ENCODE peak calls at places on chromosomes 5 and 9, in ten cellular contexts. V is stimulated activated CD4-positive, alpha-beta T cell treated with anti-CD3 and anti-CD28 coated beads, Interleukin-12 subunit alpha, Interleukin-12 subunit beta, amount 100 ng/mL, for 48 hours; Q is DMS153; B is ovary; P is CD8-positive, alpha-beta T cell; J is foreskin fibroblast; U is HT-29; Y is ascending aorta; K is lower leg skin; A is HT1080. C is an unnamed sample.

GRCh38 chr9:86958203-86958602 is 10.9 kb upstream of the GAS1 start:
- DNase-seq in V (no peak), Q (no peak), B (no peak), P (no peak), J (no peak), U (no peak), Y (no peak), K (no peak), A (no peak), C (no peak)

GRCh38 chr5:92676120-92676838 is 904.7 kb downstream of the NR2F1-AS1 start:
- DNase-seq in V (no peak), Q (no peak), B (no peak), P (no peak), J (no peak), U (no peak), Y (no peak), K (no peak), A (no peak), C (no peak)

GRCh38 chr5:44997506-44997905 is 188.8 kb downstream of the MRPS30 start:
- DNase-seq in V (no peak), Q (no peak), B (no peak), P (no peak), J (no peak), U (no peak), Y (no peak), K (no peak), A (peak; percentile 55), C (no peak)

GRCh38 chr5:127833999-127834953 is 131.1 kb downstream of the CCDC192 start:
- DNase-seq in V (no peak), Q (no peak), B (no peak), P (no peak), J (peak; percentile 35), U (peak; percentile 73), Y (no peak), K (no peak), A (no peak), C (peak; percentile 30)

GRCh38 chr5:107925195-107925594 is 254.5 kb upstream of the EFNA5 start:
- DNase-seq in V (no peak), Q (no peak), B (no peak), P (no peak), J (no peak), U (no peak), Y (no peak), K (no peak), A (no peak), C (no peak)

GRCh38 chr9:123568691-123569342 is 212.8 kb downstream of the CRB2 start:
- DNase-seq in V (no peak), Q (no peak), B (no peak), P (no peak), J (peak; percentile 36), U (no peak), Y (no peak), K (peak; percentile 16), A (no peak), C (peak; percentile 60)

GRCh38 chr9:32716439-32716838 is 66.9 kb upstream of the TMEM215 start:
- DNase-seq in V (no peak), Q (no peak), B (no peak), P (no peak), J (no peak), U (no peak), Y (no peak), K (no peak), A (no peak), C (no peak)

GRCh38 chr5:37477426-37477825 is 98.3 kb downstream of the WDR70 start:
- DNase-seq in V (no peak), Q (no peak), B (no peak), P (no peak), J (no peak), U (no peak), Y (no peak), K (no peak), A (no peak), C (no peak)

GRCh38 chr9:130845254-130845653 is 10.2 kb downstream of the ABL1 start:
- DNase-seq in V (no peak), Q (no peak), B (no peak), P (no peak), J (no peak), U (no peak), Y (no peak), K (no peak), A (no peak), C (no peak)

GRCh38 chr5:172370648-172371248 is 83.6 kb downstream of the SH3PXD2B start:
- DNase-seq in V (peak; percentile 56), Q (no peak), B (no peak), P (no peak), J (peak; percentile 44), U (peak; percentile 77), Y (no peak), K (no peak), A (peak; percentile 47), C (peak; percentile 39)

GRCh38 chr5:65262590-65263189 is 219.0 kb downstream of the ADAMTS6 start:
- DNase-seq in V (no peak), Q (no peak), B (no peak), P (no peak), J (peak; percentile 82), U (no peak), Y (no peak), K (no peak), A (peak; percentile 32), C (peak; percentile 91)

GRCh38 chr5:176817864-176818377 is 7.6 kb downstream of the UNC5A start:
- DNase-seq in V (no peak), Q (no peak), B (no peak), P (no peak), J (no peak), U (peak; percentile 27), Y (no peak), K (no peak), A (no peak), C (no peak)

GRCh38 chr5:35308391-35308790 is 78.1 kb upstream of the PRLR start:
- DNase-seq in V (no peak), Q (no peak), B (no peak), P (no peak), J (no peak), U (no peak), Y (no peak), K (no peak), A (peak; percentile 6), C (no peak)

GRCh38 chr9:37339945-37340344 is 82.6 kb upstream of the GRHPR start:
- DNase-seq in V (no peak), Q (no peak), B (no peak), P (no peak), J (no peak), U (no peak), Y (no peak), K (no peak), A (no peak), C (no peak)

GRCh38 chr5:159759791-159760300 is 156.4 kb upstream of the ADRA1B start:
- DNase-seq in V (no peak), Q (no peak), B (no peak), P (no peak), J (peak; percentile 17), U (no peak), Y (no peak), K (no peak), A (no peak), C (no peak)

GRCh38 chr9:77802512-77803293 is 154.6 kb upstream of the GNA14 start:
- DNase-seq in V (no peak), Q (peak; percentile 90), B (no peak), P (no peak), J (no peak), U (no peak), Y (no peak), K (no peak), A (no peak), C (no peak)

GRCh38 chr5:104170906-104171305 is 608.3 kb upstream of the NUDT12 start:
- DNase-seq in V (no peak), Q (no peak), B (no peak), P (no peak), J (no peak), U (no peak), Y (no peak), K (no peak), A (peak; percentile 7), C (peak; percentile 35)

GRCh38 chr5:98777295-98777694 is 3.8 kb downstream of the RGMB start:
- DNase-seq in V (no peak), Q (no peak), B (no peak), P (no peak), J (no peak), U (no peak), Y (no peak), K (no peak), A (no peak), C (no peak)

GRCh38 chr9:117917873-117918272 is 213.7 kb downstream of the TLR4 start:
- DNase-seq in V (no peak), Q (peak; percentile 4), B (no peak), P (no peak), J (no peak), U (no peak), Y (no peak), K (no peak), A (no peak), C (no peak)

GRCh38 chr9:105608685-105609598 is 51.0 kb downstream of the FKTN start:
- DNase-seq in V (peak; percentile 3), Q (peak; percentile 39), B (no peak), P (no peak), J (peak; percentile 4), U (peak; percentile 75), Y (no peak), K (no peak), A (peak; percentile 32), C (peak; percentile 39)

GRCh38 chr9:124868511-124869465 is 6.9 kb downstream of the ARPC5L start:
- DNase-seq in V (peak; percentile 86), Q (peak; percentile 60), B (peak; percentile 83), P (peak; percentile 83), J (peak; percentile 83), U (peak; percentile 93), Y (peak; percentile 30), K (peak; percentile 68), A (peak; percentile 88), C (peak; percentile 68)

GRCh38 chr5:8473016-8473415 is 604.1 kb downstream of the MTRR start:
- DNase-seq in V (no peak), Q (no peak), B (no peak), P (no peak), J (no peak), U (no peak), Y (no peak), K (no peak), A (no peak), C (no peak)

GRCh38 chr9:115525438-115526058 is 407.6 kb upstream of the TNC start:
- DNase-seq in V (no peak), Q (no peak), B (no peak), P (no peak), J (no peak), U (no peak), Y (no peak), K (no peak), A (no peak), C (no peak)

GRCh38 chr5:86500947-86501346 is 116.8 kb upstream of the COX7C start:
- DNase-seq in V (no peak), Q (no peak), B (no peak), P (no peak), J (no peak), U (peak; percentile 54), Y (no peak), K (no peak), A (peak; percentile 4), C (no peak)

GRCh38 chr5:117623042-117623815 is 1048.6 kb upstream of the SEMA6A start:
- DNase-seq in V (no peak), Q (no peak), B (no peak), P (no peak), J (no peak), U (no peak), Y (no peak), K (no peak), A (no peak), C (no peak)

GRCh38 chr5:142479854-142480253 is 155.0 kb upstream of the SPRY4 start:
- DNase-seq in V (no peak), Q (no peak), B (no peak), P (no peak), J (no peak), U (no peak), Y (no peak), K (no peak), A (no peak), C (no peak)

GRCh38 chr5:15034379-15034778 is 162.8 kb upstream of the ANKH start:
- DNase-seq in V (no peak), Q (no peak), B (no peak), P (no peak), J (no peak), U (no peak), Y (no peak), K (no peak), A (no peak), C (no peak)

GRCh38 chr5:69498384-69498783 is 5.8 kb downstream of the OCLN start:
- DNase-seq in V (no peak), Q (no peak), B (no peak), P (no peak), J (no peak), U (no peak), Y (no peak), K (no peak), A (peak; percentile 33), C (no peak)